ENCODE peak calls at places on chromosomes 1 and 21, in nine cellular contexts. X, I, F, D, B, N, V, A and M are unnamed samples.

GRCh38 chr1:77926561-77927357 is 38.3 kb downstream of the NEXN start:
- DNase-seq in X (no peak), I (no peak), F (no peak), D (no peak), B (no peak), N (no peak), V (no peak), A (no peak), M (no peak)

GRCh38 chr1:40050863-40051262 is 10.3 kb downstream of the CAP1 start:
- DNase-seq in X (no peak), I (no peak), F (no peak), D (no peak), B (no peak), N (no peak), V (no peak), A (no peak), M (no peak)

GRCh38 chr1:219041141-219041540 is 132.5 kb upstream of the LYPLAL1 start:
- DNase-seq in X (no peak), I (no peak), F (no peak), D (no peak), B (no peak), N (no peak), V (no peak), A (peak; percentile 34), M (no peak)

GRCh38 chr1:96934282-96934681 is 212.7 kb downstream of the PTBP2 start:
- DNase-seq in X (no peak), I (no peak), F (no peak), D (no peak), B (peak; percentile 26), N (no peak), V (no peak), A (no peak), M (no peak)

GRCh38 chr21:35470522-35470921 is 421.4 kb upstream of the RUNX1 start:
- DNase-seq in X (no peak), I (no peak), F (no peak), D (no peak), B (no peak), N (no peak), V (no peak), A (no peak), M (no peak)

GRCh38 chr1:39500862-39501389 is 9.5 kb downstream of the BMP8A start:
- DNase-seq in X (no peak), I (peak; percentile 19), F (no peak), D (peak; percentile 34), B (no peak), N (no peak), V (no peak), A (no peak), M (no peak)

GRCh38 chr21:45109831-45110492 is 35.6 kb downstream of the ADARB1 start:
- DNase-seq in X (peak; percentile 75), I (no peak), F (no peak), D (peak; percentile 58), B (no peak), N (no peak), V (no peak), A (peak; percentile 13), M (peak; percentile 75)

GRCh38 chr1:37485902-37486679 is 11.7 kb downstream of the ZC3H12A start:
- DNase-seq in X (no peak), I (no peak), F (no peak), D (no peak), B (no peak), N (no peak), V (no peak), A (peak; percentile 27), M (no peak)

GRCh38 chr1:196387766-196388165 is 220.5 kb downstream of the KCNT2 start:
- DNase-seq in X (no peak), I (no peak), F (no peak), D (no peak), B (no peak), N (no peak), V (no peak), A (no peak), M (no peak)

GRCh38 chr1:205286335-205286950 is 35.1 kb downstream of the NUAK2 start:
- DNase-seq in X (no peak), I (peak; percentile 89), F (no peak), D (no peak), B (no peak), N (no peak), V (no peak), A (peak; percentile 51), M (peak; percentile 78)

GRCh38 chr21:21929228-21929627 is 931.0 kb downstream of the NCAM2 start:
- DNase-seq in X (no peak), I (no peak), F (no peak), D (no peak), B (no peak), N (no peak), V (no peak), A (no peak), M (no peak)

GRCh38 chr1:61119085-61119484 is 36.7 kb downstream of the NFIA start:
- DNase-seq in X (no peak), I (no peak), F (no peak), D (no peak), B (peak; percentile 23), N (no peak), V (no peak), A (peak; percentile 16), M (no peak)

GRCh38 chr1:39650431-39650830 is 11.0 kb upstream of the HEYL start:
- DNase-seq in X (no peak), I (no peak), F (no peak), D (no peak), B (no peak), N (no peak), V (no peak), A (peak; percentile 67), M (no peak)

GRCh38 chr1:211326528-211327340 is at the start of gene TRAF5:
- DNase-seq in X (no peak), I (peak; percentile 92), F (no peak), D (peak; percentile 87), B (no peak), N (peak; percentile 35), V (no peak), A (peak; percentile 50), M (peak; percentile 45)

GRCh38 chr1:31762726-31763670 is 1.1 kb downstream of the ADGRB2 start:
- DNase-seq in X (peak; percentile 63), I (peak; percentile 92), F (peak; percentile 75), D (no peak), B (peak; percentile 45), N (peak; percentile 69), V (peak; percentile 37), A (peak; percentile 62), M (no peak)

GRCh38 chr1:54904476-54905048 is 17.6 kb upstream of the DHCR24 start:
- DNase-seq in X (no peak), I (no peak), F (no peak), D (no peak), B (no peak), N (no peak), V (no peak), A (peak; percentile 98), M (no peak)

GRCh38 chr1:155077346-155077745 is 1.3 kb upstream of the EFNA3 start:
- DNase-seq in X (peak; percentile 21), I (peak; percentile 61), F (no peak), D (no peak), B (no peak), N (no peak), V (no peak), A (no peak), M (no peak)

GRCh38 chr1:45375104-45376090 is 35.2 kb upstream of the MUTYH start:
- DNase-seq in X (no peak), I (no peak), F (no peak), D (no peak), B (no peak), N (no peak), V (no peak), A (no peak), M (no peak)

GRCh38 chr1:2279210-2279639 is 51.1 kb downstream of the SKI start:
- DNase-seq in X (no peak), I (peak; percentile 82), F (no peak), D (peak; percentile 88), B (no peak), N (no peak), V (no peak), A (peak; percentile 17), M (no peak)

GRCh38 chr1:180150982-180151381 is 3.7 kb upstream of the QSOX1 start:
- DNase-seq in X (no peak), I (no peak), F (no peak), D (no peak), B (no peak), N (no peak), V (no peak), A (peak; percentile 24), M (no peak)

GRCh38 chr1:199073166-199073565 is 434.3 kb downstream of the PTPRC start:
- DNase-seq in X (no peak), I (no peak), F (no peak), D (no peak), B (no peak), N (no peak), V (no peak), A (no peak), M (no peak)

GRCh38 chr1:23019851-23020625 is 770 bp downstream of the KDM1A start:
- DNase-seq in X (no peak), I (no peak), F (peak; percentile 38), D (no peak), B (no peak), N (peak; percentile 38), V (no peak), A (peak; percentile 32), M (peak; percentile 38)

GRCh38 chr1:29749546-29749945 is 513.2 kb downstream of the PTPRU start:
- DNase-seq in X (no peak), I (no peak), F (no peak), D (peak; percentile 13), B (no peak), N (no peak), V (no peak), A (no peak), M (no peak)

GRCh38 chr1:41662656-41663437 is 178.4 kb upstream of the EDN2 start:
- DNase-seq in X (no peak), I (peak; percentile 84), F (peak; percentile 46), D (peak; percentile 92), B (no peak), N (peak; percentile 31), V (no peak), A (peak; percentile 59), M (no peak)

GRCh38 chr1:15669864-15670263 is 14.3 kb upstream of the PLEKHM2 start:
- DNase-seq in X (no peak), I (no peak), F (no peak), D (no peak), B (no peak), N (no peak), V (no peak), A (no peak), M (no peak)

GRCh38 chr1:155113450-155113985 is 14.2 kb upstream of the EFNA1 start:
- DNase-seq in X (no peak), I (no peak), F (no peak), D (no peak), B (no peak), N (no peak), V (no peak), A (no peak), M (no peak)